ENCODE peak calls at places on chromosomes 4 and X, in eight cellular contexts. Z is HL-60, V is adipocyte, N is H1, Y is GM12865, G is heart right ventricle, L is PC-3, A is fibroblast of mammary gland. I is an unnamed sample.

GRCh38 chr4:89491731-89492235 is 184.2 kb upstream of the GPRIN3 start:
- DNase-seq in N (no peak), Z (no peak), A (no peak), V (no peak), L (no peak), G (no peak), Y (no peak), I (no peak)

GRCh38 chr4:161247831-161248230 is 916.0 kb downstream of the FSTL5 start:
- DNase-seq in V (no peak), Z (no peak), N (no peak), A (no peak), Y (no peak), G (no peak), L (peak), I (no peak)

GRCh38 chr4:159540501-159540900 is 437.6 kb downstream of the RAPGEF2 start:
- DNase-seq in V (no peak), G (no peak), Y (no peak), N (no peak), A (no peak), Z (no peak), L (no peak), I (no peak)

GRCh38 chr4:168685136-168685535 is 188.3 kb downstream of the PALLD start:
- DNase-seq in A (no peak), L (no peak), V (no peak), Z (no peak), Y (peak), N (no peak), G (no peak), I (no peak)

GRCh38 chr4:1300466-1301455 is 11.1 kb downstream of the MAEA start:
- DNase-seq in Y (no peak), A (peak), L (no peak), N (no peak), Z (peak), V (peak), G (peak), I (peak)

GRCh38 chr4:88818650-88819470 is 121.2 kb upstream of the NAP1L5 start:
- DNase-seq in N (no peak), G (peak), Z (peak), L (peak), A (peak), V (peak), Y (peak), I (peak)

GRCh38 chrX:12978205-12979010 is 3.5 kb downstream of the TMSB4X start:
- DNase-seq in L (peak), A (peak), Z (peak), G (peak), V (peak), Y (peak), N (no peak), I (peak)

GRCh38 chr4:156972370-156972980 is 876 bp upstream of the PDGFC start:
- DNase-seq in L (no peak), V (no peak), A (no peak), Z (no peak), G (no peak), Y (no peak), N (no peak), I (no peak)

GRCh38 chr4:126916626-126917140 is 716.1 kb upstream of the INTU start:
- DNase-seq in Y (no peak), V (peak), L (no peak), A (peak), N (no peak), G (no peak), Z (no peak), I (peak)

GRCh38 chr4:25213327-25213979 is 20.4 kb upstream of the PI4K2B start:
- DNase-seq in N (no peak), A (no peak), V (no peak), Z (no peak), L (no peak), G (no peak), Y (no peak), I (no peak)

GRCh38 chrX:148498067-148498466 is 2.4 kb upstream of the AFF2 start:
- DNase-seq in Y (no peak), V (no peak), A (no peak), N (no peak), G (no peak), Z (no peak), L (no peak), I (no peak)

GRCh38 chr4:168605411-168605810 is 108.6 kb downstream of the PALLD start:
- DNase-seq in N (no peak), Z (no peak), V (peak), G (no peak), L (peak), A (peak), Y (no peak), I (peak)

GRCh38 chr4:44070843-44071242 is 377.8 kb downstream of the KCTD8 start:
- DNase-seq in N (no peak), G (no peak), Z (no peak), Y (no peak), A (no peak), V (no peak), L (no peak), I (no peak)

GRCh38 chr4:6342530-6343293 is 73.1 kb downstream of the WFS1 start:
- DNase-seq in Y (no peak), N (no peak), L (no peak), Z (no peak), G (peak), V (no peak), A (peak), I (no peak)

GRCh38 chr4:10492486-10492885 is 35.3 kb upstream of the ZNF518B start:
- DNase-seq in L (no peak), A (no peak), Y (no peak), Z (no peak), N (no peak), V (no peak), G (no peak), I (peak)

GRCh38 chrX:150508461-150509367 is 59.7 kb upstream of the MTM1 start:
- DNase-seq in L (no peak), V (no peak), Z (no peak), N (no peak), G (peak), A (peak), Y (no peak), I (peak)

GRCh38 chr4:61427099-61427817 is 227.1 kb downstream of the ADGRL3 start:
- DNase-seq in N (no peak), L (peak), Z (no peak), Y (no peak), A (no peak), G (no peak), V (no peak), I (no peak)

GRCh38 chr4:147863808-147864472 is 132.1 kb downstream of the ARHGAP10 start:
- DNase-seq in V (no peak), L (no peak), Y (no peak), N (no peak), A (peak), Z (no peak), G (no peak), I (no peak)

GRCh38 chr4:101695176-101695575 is 95.4 kb upstream of the BANK1 start:
- DNase-seq in V (no peak), L (peak), N (no peak), G (no peak), Y (no peak), Z (no peak), A (peak), I (no peak)

GRCh38 chrX:139930923-139931645 is 1.8 kb downstream of the ATP11C start:
- DNase-seq in Y (peak), G (no peak), V (peak), L (peak), A (no peak), Z (peak), N (no peak), I (peak)

GRCh38 chr4:183924362-183925044 is 19.4 kb downstream of the STOX2 start:
- DNase-seq in A (no peak), N (no peak), Y (no peak), Z (no peak), V (no peak), G (no peak), L (no peak), I (no peak)

GRCh38 chr4:159360549-159360948 is 257.7 kb downstream of the RAPGEF2 start:
- DNase-seq in Z (no peak), A (peak), L (peak), N (no peak), V (peak), Y (no peak), G (no peak), I (peak)

GRCh38 chr4:47469951-47470350 is 6.4 kb upstream of the COMMD8 start:
- DNase-seq in G (no peak), L (no peak), N (no peak), Z (no peak), A (no peak), V (peak), Y (no peak), I (peak)

GRCh38 chr4:140568507-140569306 is at the start of gene UCP1:
- DNase-seq in G (no peak), V (peak), A (no peak), L (no peak), Y (no peak), Z (no peak), N (no peak), I (no peak)
- H3K4me3 ChIP-seq in G (peak), V (peak), A (peak), L (peak), Y (no peak), Z (no peak), N (peak), I (peak)

GRCh38 chrX:68439341-68439740 is 6.0 kb upstream of the OPHN1 start:
- DNase-seq in V (no peak), Z (no peak), A (no peak), G (no peak), N (no peak), L (no peak), Y (no peak), I (no peak)
- H3K4me3 ChIP-seq in V (no peak), Z (no peak), A (no peak), G (no peak), N (no peak), L (no peak), Y (no peak), I (no peak)

DNA sequence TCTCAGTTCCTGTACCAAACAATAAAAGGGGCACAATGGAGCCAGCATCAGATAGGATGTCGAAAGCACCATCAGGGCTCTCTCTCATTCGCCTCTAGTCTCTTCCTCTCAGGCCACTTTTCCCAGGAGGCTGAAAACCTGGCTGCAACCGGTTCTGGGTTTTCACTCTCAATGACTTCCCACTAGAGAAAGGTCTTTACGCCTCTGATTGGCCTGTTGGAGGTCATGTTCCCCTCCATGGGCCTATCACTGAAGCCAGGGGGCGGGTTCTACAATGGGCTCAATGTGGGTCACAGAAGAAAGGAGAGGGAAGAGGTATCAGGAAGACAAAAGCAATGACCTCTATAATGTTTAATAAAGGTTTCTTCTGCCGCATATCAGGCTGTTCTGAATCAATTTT is 29.3 kb downstream of the ZNF827 start:
- DNase-seq in G (peak), Z (no peak), N (peak), Y (no peak), A (peak), V (no peak), L (peak), I (peak)
- H3K4me3 ChIP-seq in G (no peak), Z (no peak), N (no peak), Y (no peak), A (peak), V (peak), L (peak), I (peak)

GRCh38 chrX:17098516-17099247 is 152.2 kb downstream of the REPS2 start:
- DNase-seq in Z (no peak), G (no peak), V (no peak), L (no peak), A (no peak), N (no peak), Y (peak), I (no peak)

DNA sequence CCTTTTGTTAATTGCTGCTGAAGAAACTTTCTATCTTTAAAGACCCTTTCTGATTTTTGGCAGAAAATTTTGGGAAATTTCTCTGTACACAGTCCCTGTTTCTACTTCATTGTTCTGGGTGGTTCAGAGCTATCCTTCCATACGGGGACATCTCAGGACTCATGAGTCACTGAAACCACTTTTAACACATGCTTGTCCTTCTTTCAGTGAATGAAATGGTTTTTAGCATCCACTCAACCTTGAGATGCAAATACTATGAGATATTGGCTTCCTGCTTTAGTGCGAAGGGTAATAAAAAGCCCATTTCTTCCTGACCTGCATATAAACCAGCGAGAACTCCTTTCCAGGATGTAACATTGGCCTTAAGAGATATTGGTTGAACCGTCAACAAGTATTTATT is 158.0 kb downstream of the REPS2 start:
- DNase-seq in G (no peak), L (no peak), Z (no peak), N (no peak), A (no peak), Y (no peak), V (no peak), I (no peak)
- H3K4me3 ChIP-seq in G (no peak), L (no peak), Z (no peak), N (no peak), A (no peak), Y (no peak), V (no peak), I (no peak)

I was measured in fibroblast of villous mesenchyme.